ENCODE peak calls at places on chromosomes 12 and 14, in six cellular contexts. N is tibial nerve, V is kidney epithelial cell, B is A549, T is choroid plexus epithelial cell, P is C1 segment of cervical spinal cord. S is an unnamed sample.

GRCh38 chr14:86799244-86799647 is 1193.7 kb downstream of the GALC start:
- DNase-seq in V (peak; percentile 78), B (no peak), N (peak; percentile 63), T (peak; percentile 93), P (no peak), S (no peak)

GRCh38 chr12:103879048-103879692 is 38.1 kb upstream of the NT5DC3 start:
- DNase-seq in P (no peak), N (no peak), T (no peak), B (no peak), V (no peak), S (peak; percentile 34)

GRCh38 chr12:128178971-128179370 is 88.0 kb upstream of the TMEM132C start:
- DNase-seq in T (no peak), B (no peak), N (peak; percentile 9), V (peak; percentile 38), P (no peak), S (no peak)

GRCh38 chr12:45214739-45215418 is 1.0 kb upstream of the ANO6 start:
- DNase-seq in V (no peak), P (no peak), B (no peak), N (no peak), T (peak; percentile 58), S (peak; percentile 11)

GRCh38 chr12:62006076-62006732 is 254.0 kb upstream of the USP15 start:
- DNase-seq in V (no peak), N (peak; percentile 22), B (peak; percentile 28), T (peak; percentile 66), P (no peak), S (peak; percentile 8)

GRCh38 chr14:33941727-33942126 is 9.1 kb downstream of the EGLN3 start:
- DNase-seq in B (no peak), V (no peak), N (no peak), P (no peak), T (no peak), S (no peak)

GRCh38 chr12:109523071-109523470 is 45.6 kb downstream of the UBE3B start:
- DNase-seq in T (no peak), V (no peak), P (peak; percentile 18), B (no peak), N (no peak), S (no peak)

GRCh38 chr12:8011331-8011730 is 21.2 kb upstream of the FOXJ2 start:
- DNase-seq in T (peak; percentile 64), N (no peak), V (no peak), P (no peak), B (no peak), S (no peak)

GRCh38 chr14:75267141-75267601 is 11.5 kb upstream of the FOS start:
- DNase-seq in B (no peak), T (peak; percentile 94), P (no peak), V (no peak), N (no peak), S (no peak)

GRCh38 chr12:58321414-58321813 is 380.0 kb downstream of the ATP23 start:
- DNase-seq in N (no peak), V (no peak), B (no peak), P (no peak), T (no peak), S (no peak)

GRCh38 chr12:38399711-38400205 is 83.2 kb downstream of the ALG10B start:
- DNase-seq in B (no peak), V (no peak), T (no peak), N (no peak), P (no peak), S (no peak)

GRCh38 chr14:73696466-73697390 is 17.5 kb downstream of the PNMA1 start:
- DNase-seq in B (peak; percentile 45), N (no peak), P (no peak), V (peak; percentile 50), T (no peak), S (no peak)

GRCh38 chr12:49440031-49440430 is 72.8 kb downstream of the SPATS2 start:
- DNase-seq in N (no peak), V (no peak), T (no peak), P (no peak), B (no peak), S (no peak)

GRCh38 chr14:58901826-58902225 is 264.1 kb downstream of the DACT1 start:
- DNase-seq in N (no peak), P (no peak), B (no peak), V (no peak), T (no peak), S (no peak)

GRCh38 chr12:46266869-46267617 is 1.8 kb downstream of the SLC38A1 start:
- DNase-seq in V (no peak), P (peak; percentile 46), T (peak; percentile 70), B (peak; percentile 24), N (peak; percentile 14), S (peak; percentile 59)

GRCh38 chr14:49745191-49745590 is 22.8 kb upstream of the KLHDC2 start:
- DNase-seq in P (no peak), V (no peak), B (no peak), T (no peak), N (no peak), S (no peak)

GRCh38 chr14:81211844-81212243 is 8.9 kb downstream of the GTF2A1 start:
- DNase-seq in T (peak; percentile 55), V (no peak), B (no peak), P (no peak), N (peak; percentile 18), S (no peak)

GRCh38 chr12:91506461-91506860 is 323.8 kb upstream of the DCN start:
- DNase-seq in V (no peak), N (no peak), T (no peak), P (no peak), B (no peak), S (no peak)

GRCh38 chr12:7395950-7396349 is 48.0 kb downstream of the CD163L1 start:
- DNase-seq in B (no peak), T (no peak), P (no peak), V (no peak), N (no peak), S (no peak)